ENCODE peak calls at places on chromosome 15, in five cellular contexts. N is mesothelial cell of epicardium, B is NCI-H345, Z is ELR, L is AG04449. S is an unnamed sample.

GRCh38 chr15:77047013-77047412 is 23.9 kb downstream of the TSPAN3 start:
- DNase-seq in N (no peak), B (no peak), Z (no peak), L (no peak), S (no peak)

GRCh38 chr15:27956285-27956684 is 142.8 kb downstream of the OCA2 start:
- DNase-seq in N (no peak), B (no peak), Z (no peak), L (no peak), S (no peak)

GRCh38 chr15:100772478-100773378 is 106.9 kb upstream of the ALDH1A3 start:
- DNase-seq in N (no peak), B (no peak), Z (no peak), L (no peak), S (no peak)

GRCh38 chr15:43950551-43950950 is 123.7 kb downstream of the WDR76 start:
- DNase-seq in N (no peak), B (no peak), Z (no peak), L (no peak), S (no peak)

GRCh38 chr15:37425541-37425940 is 325.2 kb upstream of the MEIS2 start:
- DNase-seq in N (no peak), B (no peak), Z (peak), L (peak), S (no peak)

GRCh38 chr15:92845109-92845508 is 55.0 kb upstream of the CHD2 start:
- DNase-seq in N (no peak), B (peak), Z (peak), L (no peak), S (no peak)

GRCh38 chr15:42712584-42712983 is 24.3 kb downstream of the CDAN1 start:
- DNase-seq in N (no peak), B (no peak), Z (no peak), L (no peak), S (no peak)

GRCh38 chr15:64315136-64315661 is 40.8 kb downstream of the CSNK1G1 start:
- DNase-seq in N (no peak), B (no peak), Z (no peak), L (no peak), S (no peak)

GRCh38 chr15:46461416-46461815 is 826.6 kb downstream of the SQOR start:
- DNase-seq in N (no peak), B (no peak), Z (peak), L (no peak), S (no peak)

GRCh38 chr15:56074866-56075265 is 81.5 kb upstream of the NEDD4 start:
- DNase-seq in N (no peak), B (peak), Z (no peak), L (no peak), S (no peak)

GRCh38 chr15:67094001-67094826 is 28.8 kb downstream of the SMAD3 start:
- DNase-seq in N (no peak), B (no peak), Z (no peak), L (no peak), S (no peak)

GRCh38 chr15:65986416-65986815 is 117.1 kb downstream of the RAB11A start:
- DNase-seq in N (no peak), B (no peak), Z (no peak), L (no peak), S (no peak)

GRCh38 chr15:69469467-69470191 is 17.0 kb downstream of the RPLP1 start:
- DNase-seq in N (peak), B (no peak), Z (peak), L (no peak), S (no peak)

GRCh38 chr15:29924750-29925149 is 102.5 kb upstream of the TJP1 start:
- DNase-seq in N (peak), B (peak), Z (peak), L (peak), S (no peak)

GRCh38 chr15:40929730-40930429 is 740 bp downstream of the DLL4 start:
- DNase-seq in N (peak), B (peak), Z (peak), L (no peak), S (no peak)

GRCh38 chr15:60389261-60390077 is 8.3 kb downstream of the ANXA2 start:
- DNase-seq in N (no peak), B (no peak), Z (no peak), L (no peak), S (no peak)

GRCh38 chr15:86555114-86555513 is 475.4 kb downstream of the AGBL1 start:
- DNase-seq in N (no peak), B (peak), Z (no peak), L (no peak), S (no peak)

GRCh38 chr15:74265046-74265639 is 29.0 kb downstream of the CCDC33 start:
- DNase-seq in N (no peak), B (no peak), Z (peak), L (no peak), S (no peak)

GRCh38 chr15:33086500-33087141 is 107.9 kb downstream of the FMN1 start:
- DNase-seq in N (no peak), B (peak), Z (peak), L (no peak), S (no peak)

GRCh38 chr15:60620707-60621106 is 141.8 kb upstream of the ICE2 start:
- DNase-seq in N (peak), B (no peak), Z (no peak), L (no peak), S (no peak)

GRCh38 chr15:51726302-51727073 is 11.0 kb downstream of the LYSMD2 start:
- DNase-seq in N (no peak), B (peak), Z (peak), L (peak), S (no peak)

S was measured in CD14-positive monocyte.